ENCODE peak calls at places on chromosome 16, in ten cellular contexts. S is sigmoid colon, U is CD14-positive monocyte, Y is cardiac muscle cell, M is fibroblast of pulmonary artery, F is psoas muscle, T is AG10803, H is mucosa of descending colon, C is nephron progenitor cell, Z is right atrium auricular region. K is an unnamed sample.

GRCh38 chr16:80655751-80656150 is 115.0 kb downstream of the DYNLRB2 start:
- DNase-seq in S (no peak), U (no peak), Y (no peak), M (no peak), F (no peak), T (no peak), H (no peak), C (no peak), Z (no peak), K (no peak)

GRCh38 chr16:57092786-57093301 is 461 bp downstream of the CPNE2 start:
- DNase-seq in S (no peak), U (no peak), Y (peak), M (no peak), F (peak), T (no peak), H (peak), C (peak), Z (no peak), K (no peak)

GRCh38 chr16:49513040-49513439 is 139.4 kb downstream of the C16orf78 start:
- DNase-seq in S (no peak), U (no peak), Y (no peak), M (no peak), F (no peak), T (no peak), H (no peak), C (no peak), Z (no peak), K (no peak)

GRCh38 chr16:143456-143855 is 5.0 kb upstream of the NPRL3 start:
- DNase-seq in S (no peak), U (no peak), Y (no peak), M (peak), F (no peak), T (peak), H (no peak), C (no peak), Z (no peak), K (no peak)

GRCh38 chr16:29820271-29820701 is at the start of gene MVP:
- DNase-seq in S (peak), U (peak), Y (no peak), M (peak), F (peak), T (peak), H (peak), C (peak), Z (peak), K (no peak)

GRCh38 chr16:66705790-66706505 is 9.4 kb upstream of the CMTM4 start:
- DNase-seq in S (peak), U (no peak), Y (no peak), M (peak), F (peak), T (peak), H (peak), C (no peak), Z (no peak), K (no peak)

GRCh38 chr16:89519881-89520280 is 11.7 kb downstream of the SPG7 start:
- DNase-seq in S (no peak), U (no peak), Y (no peak), M (no peak), F (no peak), T (no peak), H (no peak), C (no peak), Z (no peak), K (no peak)

GRCh38 chr16:629289-630023 is 1.3 kb upstream of the WFIKKN1 start:
- DNase-seq in S (no peak), U (peak), Y (peak), M (no peak), F (peak), T (no peak), H (peak), C (peak), Z (no peak), K (no peak)

GRCh38 chr16:5011637-5012036 is 22.1 kb downstream of the NAGPA start:
- DNase-seq in S (no peak), U (no peak), Y (no peak), M (no peak), F (no peak), T (no peak), H (no peak), C (no peak), Z (no peak), K (no peak)

GRCh38 chr16:80852261-80852872 is 48.0 kb upstream of the CDYL2 start:
- DNase-seq in S (no peak), U (no peak), Y (peak), M (peak), F (no peak), T (peak), H (no peak), C (peak), Z (no peak), K (no peak)

GRCh38 chr16:70789231-70789926 is 11.6 kb downstream of the VAC14 start:
- DNase-seq in S (peak), U (no peak), Y (no peak), M (peak), F (peak), T (peak), H (peak), C (peak), Z (peak), K (no peak)

GRCh38 chr16:81638286-81638945 is 140.7 kb upstream of the PLCG2 start:
- DNase-seq in S (no peak), U (no peak), Y (no peak), M (no peak), F (no peak), T (no peak), H (no peak), C (no peak), Z (no peak), K (no peak)

GRCh38 chr16:79261461-79261860 is 339.1 kb downstream of the MAF start:
- DNase-seq in S (no peak), U (no peak), Y (peak), M (no peak), F (peak), T (no peak), H (peak), C (peak), Z (no peak), K (no peak)

GRCh38 chr16:56608043-56608875 is at the start of gene MT2A:
- DNase-seq in S (peak), U (peak), Y (peak), M (peak), F (peak), T (peak), H (peak), C (peak), Z (peak), K (peak)

GRCh38 chr16:87441886-87442580 is 49.9 kb downstream of the MAP1LC3B start:
- DNase-seq in S (no peak), U (no peak), Y (no peak), M (peak), F (no peak), T (no peak), H (peak), C (no peak), Z (no peak), K (no peak)

GRCh38 chr16:11547517-11547916 is 39.2 kb downstream of the LITAF start:
- DNase-seq in S (no peak), U (no peak), Y (no peak), M (no peak), F (no peak), T (no peak), H (no peak), C (no peak), Z (no peak), K (no peak)

GRCh38 chr16:721765-722481 is 977 bp downstream of the ANTKMT start:
- DNase-seq in S (no peak), U (no peak), Y (no peak), M (no peak), F (no peak), T (no peak), H (no peak), C (no peak), Z (no peak), K (no peak)

GRCh38 chr16:67198238-67198734 is 645 bp upstream of the ELMO3 start:
- DNase-seq in S (no peak), U (no peak), Y (peak), M (no peak), F (no peak), T (peak), H (peak), C (no peak), Z (no peak), K (no peak)

GRCh38 chr16:86018487-86018886 is 119.5 kb downstream of the IRF8 start:
- DNase-seq in S (peak), U (peak), Y (no peak), M (peak), F (peak), T (no peak), H (peak), C (peak), Z (peak), K (no peak)

GRCh38 chr16:18797746-18798145 is 3.6 kb downstream of the ARL6IP1 start:
- DNase-seq in S (no peak), U (no peak), Y (no peak), M (no peak), F (no peak), T (no peak), H (no peak), C (no peak), Z (no peak), K (no peak)

GRCh38 chr16:86740298-86740697 is 161.9 kb downstream of the FOXL1 start:
- DNase-seq in S (peak), U (no peak), Y (no peak), M (no peak), F (no peak), T (no peak), H (no peak), C (no peak), Z (no peak), K (no peak)

GRCh38 chr16:27436921-27437650 is 35.1 kb downstream of the IL21R start:
- DNase-seq in S (peak), U (peak), Y (no peak), M (no peak), F (no peak), T (no peak), H (no peak), C (no peak), Z (no peak), K (peak)

GRCh38 chr16:49484454-49484853 is 110.8 kb downstream of the C16orf78 start:
- DNase-seq in S (peak), U (peak), Y (peak), M (peak), F (peak), T (no peak), H (peak), C (peak), Z (peak), K (no peak)

GRCh38 chr16:4944333-4945281 is 7.7 kb upstream of the PPL start:
- DNase-seq in S (peak), U (peak), Y (peak), M (peak), F (peak), T (peak), H (peak), C (no peak), Z (peak), K (peak)

GRCh38 chr16:84840687-84841627 is 21.2 kb downstream of the CRISPLD2 start:
- DNase-seq in S (no peak), U (no peak), Y (no peak), M (no peak), F (no peak), T (no peak), H (no peak), C (no peak), Z (no peak), K (no peak)

GRCh38 chr16:30875881-30876791 is 17.7 kb downstream of the BCL7C start:
- DNase-seq in S (no peak), U (no peak), Y (peak), M (no peak), F (no peak), T (peak), H (peak), C (no peak), Z (no peak), K (no peak)

DNA sequence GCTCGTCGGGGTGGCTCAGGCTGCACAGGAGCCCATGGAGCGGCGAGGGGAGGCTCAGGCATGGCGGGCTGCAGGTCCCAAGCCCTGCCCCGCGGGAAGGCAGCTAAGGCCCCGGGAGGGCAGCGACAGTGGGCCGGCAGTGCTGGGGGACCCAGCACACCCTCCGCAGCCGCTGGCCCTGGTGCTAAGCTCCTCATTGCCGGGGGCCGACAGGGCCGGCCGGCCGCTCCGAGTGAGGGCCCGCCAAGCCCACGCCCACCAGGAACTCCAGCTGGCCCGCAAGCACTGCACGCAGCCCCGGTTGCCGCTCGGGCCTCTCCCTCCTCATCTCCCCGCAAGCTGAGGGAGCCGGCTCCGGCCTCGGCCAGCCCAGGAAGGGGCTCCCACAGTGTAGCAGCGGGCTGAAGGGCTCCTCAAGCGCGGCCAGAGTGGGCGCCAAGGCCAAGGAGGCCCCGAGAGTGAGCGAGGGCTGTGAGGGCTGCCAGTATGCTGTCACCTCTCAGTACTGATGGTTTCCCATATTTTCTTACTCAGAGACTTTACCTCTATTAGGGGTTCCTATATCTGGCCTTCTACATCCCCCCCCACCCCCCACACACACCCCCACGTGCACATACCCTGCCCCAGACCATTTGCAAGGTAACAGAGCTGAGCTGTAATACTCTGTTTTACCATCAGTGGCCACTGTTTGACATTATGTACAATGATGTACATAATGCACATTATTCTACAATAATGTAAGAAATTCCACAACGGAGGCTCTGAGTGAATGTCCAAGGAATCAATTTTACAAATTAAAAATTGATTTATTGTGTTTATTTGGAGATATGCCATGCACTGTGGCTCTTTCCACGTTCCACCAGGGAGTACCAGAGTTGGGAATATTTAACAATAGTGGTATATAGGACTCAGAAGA is 3.7 kb upstream of the VAT1L start:
- DNase-seq in S (no peak), U (no peak), Y (no peak), M (no peak), F (no peak), T (no peak), H (no peak), C (no peak), Z (no peak), K (no peak)
- TF ChIP-seq CTCF in S (no peak), U (peak), Y (peak), M (peak), F (no peak), T (peak), H (no peak), C (peak), Z (no peak), K (peak)

DNA sequence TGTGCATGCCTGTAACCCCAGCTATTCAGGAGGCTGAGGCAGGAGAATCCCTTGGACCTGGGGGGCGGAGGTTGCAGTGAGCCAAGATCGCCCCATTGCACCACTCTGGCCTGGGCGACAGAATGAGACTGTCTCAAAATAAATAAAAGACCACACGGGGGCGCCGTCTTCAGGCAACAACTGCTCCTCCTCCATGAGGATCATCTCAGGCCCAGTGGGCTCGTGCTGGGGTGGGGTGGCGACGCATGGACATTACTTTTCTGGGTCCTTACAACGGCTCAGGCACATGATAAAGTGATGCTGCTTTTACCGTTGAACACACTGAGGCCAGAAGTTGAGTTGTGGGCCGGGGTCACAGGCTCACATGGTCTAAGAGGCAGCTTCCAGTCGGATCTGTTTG is 56.2 kb downstream of the PRMT7 start:
- DNase-seq in S (no peak), U (no peak), Y (peak), M (peak), F (no peak), T (peak), H (peak), C (peak), Z (no peak), K (no peak)
- TF ChIP-seq CTCF in S (no peak), U (peak), Y (peak), M (peak), F (peak), T (peak), H (peak), C (peak), Z (no peak), K (peak)

GRCh38 chr16:7086842-7087616 is 245.6 kb upstream of the RBFOX1 start:
- DNase-seq in S (no peak), U (no peak), Y (peak), M (no peak), F (peak), T (no peak), H (peak), C (peak), Z (no peak), K (peak)
- TF ChIP-seq CTCF in S (no peak), U (no peak), Y (no peak), M (no peak), F (peak), T (no peak), H (no peak), C (peak), Z (no peak), K (peak)

GRCh38 chr16:21172650-21173049 is 14.2 kb downstream of the LDAF1 start:
- DNase-seq in S (no peak), U (no peak), Y (no peak), M (no peak), F (no peak), T (no peak), H (no peak), C (no peak), Z (no peak), K (no peak)
- TF ChIP-seq CTCF in S (no peak), U (no peak), Y (no peak), M (no peak), F (no peak), T (no peak), H (no peak), C (no peak), Z (no peak), K (no peak)

GRCh38 chr16:58128721-58129096 is 472 bp downstream of the CFAP20 start:
- DNase-seq in S (peak), U (no peak), Y (peak), M (no peak), F (no peak), T (no peak), H (no peak), C (peak), Z (no peak), K (no peak)
- TF ChIP-seq CTCF in S (no peak), U (no peak), Y (no peak), M (no peak), F (no peak), T (no peak), H (no peak), C (no peak), Z (no peak), K (no peak)

GRCh38 chr16:62224810-62225209 is 188.6 kb upstream of the CDH8 start:
- DNase-seq in S (no peak), U (no peak), Y (no peak), M (no peak), F (no peak), T (no peak), H (no peak), C (no peak), Z (no peak), K (no peak)

GRCh38 chr16:62225675-62226074 is 189.4 kb upstream of the CDH8 start:
- DNase-seq in S (no peak), U (no peak), Y (peak), M (peak), F (peak), T (no peak), H (peak), C (peak), Z (peak), K (no peak)
- TF ChIP-seq CTCF in S (no peak), U (no peak), Y (no peak), M (no peak), F (no peak), T (no peak), H (no peak), C (peak), Z (no peak), K (peak)

K was measured in type B pancreatic cell.